ENCODE peak calls at places on chromosome 6, in six cellular contexts. Z, X, V, B, O and J are unnamed samples.

GRCh38 chr6:121817141-121817540 is 381.7 kb downstream of the GJA1 start:
- DNase-seq in Z (no peak), X (no peak), V (no peak), B (no peak), O (no peak), J (no peak)

GRCh38 chr6:8085053-8085511 is 17.3 kb downstream of the EEF1E1 start:
- DNase-seq in Z (no peak), X (no peak), V (no peak), B (no peak), O (peak; percentile 61), J (no peak)

GRCh38 chr6:139242457-139243240 is 49.1 kb downstream of the TXLNB start:
- DNase-seq in Z (no peak), X (no peak), V (no peak), B (no peak), O (no peak), J (peak; percentile 75)

GRCh38 chr6:133764813-133765208 is 124.1 kb upstream of the TCF21 start:
- DNase-seq in Z (no peak), X (no peak), V (no peak), B (no peak), O (no peak), J (no peak)

GRCh38 chr6:159695984-159696383 is 2.9 kb upstream of the SOD2 start:
- DNase-seq in Z (no peak), X (no peak), V (no peak), B (no peak), O (no peak), J (no peak)

GRCh38 chr6:20266851-20267608 is 54.8 kb upstream of the MBOAT1 start:
- DNase-seq in Z (no peak), X (no peak), V (no peak), B (no peak), O (no peak), J (no peak)

GRCh38 chr6:163588211-163588919 is 173.8 kb downstream of the QKI start:
- DNase-seq in Z (peak; percentile 43), X (no peak), V (no peak), B (no peak), O (no peak), J (no peak)

GRCh38 chr6:82415820-82416219 is 52.2 kb downstream of the TPBG start:
- DNase-seq in Z (no peak), X (no peak), V (no peak), B (no peak), O (no peak), J (no peak)

GRCh38 chr6:4320860-4321259 is 185.5 kb upstream of the ECI2 start:
- DNase-seq in Z (no peak), X (no peak), V (no peak), B (no peak), O (no peak), J (no peak)

GRCh38 chr6:36683656-36684446 is 5.3 kb downstream of the CDKN1A start:
- DNase-seq in Z (peak; percentile 61), X (no peak), V (no peak), B (no peak), O (peak; percentile 71), J (no peak)

GRCh38 chr6:166554316-166554715 is 32.2 kb downstream of the RAMACL start:
- DNase-seq in Z (no peak), X (no peak), V (no peak), B (no peak), O (no peak), J (no peak)

GRCh38 chr6:125844989-125845388 is 54.2 kb downstream of the NCOA7 start:
- DNase-seq in Z (no peak), X (no peak), V (no peak), B (no peak), O (peak; percentile 20), J (no peak)

GRCh38 chr6:2781685-2782355 is 16.6 kb downstream of the WRNIP1 start:
- DNase-seq in Z (no peak), X (no peak), V (no peak), B (no peak), O (no peak), J (peak; percentile 78)

DNA sequence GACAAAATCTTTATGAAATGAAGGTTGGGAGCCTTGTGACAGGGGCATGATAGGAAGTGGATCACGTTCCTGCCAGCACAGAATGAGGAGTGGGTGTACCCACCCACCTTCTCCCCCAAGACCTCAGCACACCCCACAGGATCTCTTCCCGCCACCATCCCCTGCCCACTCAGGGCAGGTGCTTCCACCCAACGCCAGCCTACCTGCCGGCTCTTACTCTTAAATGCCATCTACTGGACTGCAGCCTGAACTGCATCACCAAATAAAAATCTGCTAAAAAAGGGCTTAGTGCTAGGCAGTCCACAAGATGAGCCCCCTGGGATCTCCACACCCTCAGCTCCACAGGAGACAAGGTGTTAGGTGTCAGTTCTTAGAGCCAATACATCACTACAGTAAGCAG is 20.6 kb downstream of the DTNBP1 start:
- DNase-seq in Z (no peak), X (no peak), V (no peak), B (no peak), O (no peak), J (no peak)
- TF ChIP-seq CTCF in Z (no peak), X (peak; percentile 58), V (no peak), B (no peak), O (no peak), J (no peak)

GRCh38 chr6:21595265-21595950 is 1.9 kb downstream of the SOX4 start:
- DNase-seq in Z (peak; percentile 77), X (peak; percentile 35), V (no peak), B (no peak), O (peak; percentile 65), J (no peak)
- TF ChIP-seq CTCF in Z (no peak), X (peak; percentile 20), V (no peak), B (no peak), O (no peak), J (no peak)

GRCh38 chr6:146526192-146526591 is 17.4 kb upstream of the RAB32 start:
- DNase-seq in Z (no peak), X (no peak), V (no peak), B (no peak), O (no peak), J (no peak)
- TF ChIP-seq CTCF in Z (no peak), X (no peak), V (no peak), B (no peak), O (no peak), J (peak; percentile 54)

GRCh38 chr6:44113396-44113795 is 13.9 kb downstream of the MRPL14 start:
- DNase-seq in Z (no peak), X (no peak), V (no peak), B (no peak), O (no peak), J (no peak)
- TF ChIP-seq CTCF in Z (peak; percentile 12), X (peak; percentile 17), V (no peak), B (no peak), O (no peak), J (peak; percentile 14)

DNA sequence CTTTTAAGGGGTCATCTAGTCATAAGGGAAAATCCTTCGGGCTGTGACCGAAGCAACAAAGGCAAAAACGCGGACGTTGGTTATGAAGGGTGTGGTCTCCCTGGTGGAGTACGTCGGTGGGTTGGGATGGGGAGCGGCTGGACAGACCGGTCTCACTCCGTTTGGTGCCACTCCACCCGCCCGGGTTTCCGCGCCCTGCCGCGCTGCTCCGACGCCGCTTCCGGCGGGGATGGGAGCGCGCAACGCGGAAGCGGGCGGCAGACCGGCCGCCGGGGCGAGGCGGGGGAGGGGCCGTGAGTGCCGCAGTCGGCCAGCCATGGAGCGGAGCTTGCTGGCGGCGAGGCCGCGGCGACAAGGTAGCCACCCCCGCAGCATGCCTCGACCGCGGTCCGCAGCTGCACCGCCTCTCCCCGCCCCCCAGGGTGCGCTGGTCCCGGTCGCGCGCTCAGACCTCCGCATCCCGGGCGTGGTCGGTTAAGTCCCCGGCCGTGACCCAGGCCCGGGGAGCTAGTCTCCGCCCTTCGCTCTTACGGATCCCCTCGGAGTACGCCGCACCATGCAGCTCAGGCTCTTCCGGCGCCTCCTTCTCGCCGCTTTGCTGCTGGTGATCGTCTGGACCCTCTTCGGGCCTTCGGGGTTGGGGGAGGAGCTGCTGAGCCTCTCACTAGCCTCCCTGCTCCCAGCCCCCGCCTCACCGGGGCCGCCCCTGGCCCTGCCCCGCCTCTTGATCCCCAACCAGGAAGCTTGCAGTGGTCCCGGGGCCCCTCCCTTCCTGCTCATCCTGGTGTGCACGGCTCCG is at the start of gene B3GALT4:
- DNase-seq in Z (peak; percentile 90), X (peak; percentile 66), V (peak; percentile 77), B (peak; percentile 54), O (peak; percentile 57), J (no peak)
- TF ChIP-seq CTCF in Z (peak; percentile 53), X (peak; percentile 76), V (peak; percentile 48), B (peak; percentile 55), O (peak; percentile 18), J (peak; percentile 62)